ENCODE peak calls at places on chromosome 6, in ten cellular contexts. R is cardiac muscle cell; D is GM12878; N is A172; G is K562; Y is activated CD4-positive, CD25-positive, alpha-beta regulatory T cell treated with anti-CD3 and anti-CD28 coated beads, Interleukin-2, amount 50 U/mL, for 72 hours; J is H7; U is activated CD8-positive, alpha-beta memory T cell treated with anti-CD3 and anti-CD28 coated beads for 4 hours; K is amygdala; C is small intestine. Q is an unnamed sample.

GRCh38 chr6:160085713-160086505 is 35.7 kb upstream of the SLC22A1 start:
- DNase-seq in R (no peak), D (no peak), N (no peak), G (no peak), Y (no peak), J (no peak), U (no peak), K (no peak), C (no peak), Q (no peak)

GRCh38 chr6:83221886-83222479 is 28.8 kb downstream of the RWDD2A start:
- DNase-seq in R (peak; percentile 67), D (no peak), N (peak; percentile 48), G (peak; percentile 48), Y (no peak), J (no peak), U (no peak), K (no peak), C (peak; percentile 36), Q (no peak)

GRCh38 chr6:22113046-22113766 is 183.6 kb downstream of the PRL start:
- DNase-seq in R (peak; percentile 98), D (no peak), N (peak; percentile 78), G (no peak), Y (no peak), J (no peak), U (no peak), K (no peak), C (no peak), Q (no peak)

GRCh38 chr6:92647630-92648029 is 771.7 kb downstream of the EPHA7 start:
- DNase-seq in R (peak; percentile 0), D (no peak), N (peak; percentile 18), G (no peak), Y (no peak), J (no peak), U (no peak), K (no peak), C (peak; percentile 7), Q (no peak)

GRCh38 chr6:157269261-157269794 is 54.0 kb downstream of the TMEM242 start:
- DNase-seq in R (peak; percentile 95), D (no peak), N (no peak), G (no peak), Y (no peak), J (no peak), U (no peak), K (no peak), C (no peak), Q (no peak)

GRCh38 chr6:84645563-84646266 is 118.7 kb downstream of the TBX18 start:
- DNase-seq in R (peak; percentile 44), D (no peak), N (peak; percentile 39), G (no peak), Y (no peak), J (no peak), U (no peak), K (no peak), C (no peak), Q (no peak)

GRCh38 chr6:15330174-15330934 is 84.5 kb downstream of the JARID2 start:
- DNase-seq in R (no peak), D (no peak), N (no peak), G (no peak), Y (no peak), J (no peak), U (no peak), K (no peak), C (no peak), Q (no peak)

GRCh38 chr6:125781307-125781868 is 9.4 kb upstream of the NCOA7 start:
- DNase-seq in R (peak; percentile 30), D (no peak), N (no peak), G (peak; percentile 44), Y (no peak), J (no peak), U (no peak), K (no peak), C (no peak), Q (no peak)

GRCh38 chr6:148538251-148539190 is 195.9 kb downstream of the SASH1 start:
- DNase-seq in R (peak; percentile 47), D (no peak), N (peak; percentile 41), G (no peak), Y (no peak), J (no peak), U (no peak), K (no peak), C (no peak), Q (no peak)

GRCh38 chr6:81793811-81794210 is 41.3 kb upstream of the TENT5A start:
- DNase-seq in R (peak; percentile 52), D (no peak), N (no peak), G (no peak), Y (no peak), J (no peak), U (no peak), K (no peak), C (no peak), Q (no peak)

GRCh38 chr6:90025418-90026089 is 131.3 kb downstream of the GJA10 start:
- DNase-seq in R (peak; percentile 77), D (no peak), N (peak; percentile 78), G (peak; percentile 16), Y (no peak), J (no peak), U (no peak), K (no peak), C (no peak), Q (no peak)

GRCh38 chr6:116100419-116101297 is at the start of gene NT5DC1:
- DNase-seq in R (peak; percentile 81), D (peak; percentile 60), N (peak; percentile 60), G (peak; percentile 91), Y (peak; percentile 91), J (peak; percentile 95), U (peak; percentile 68), K (peak; percentile 64), C (peak; percentile 92), Q (peak; percentile 87)

GRCh38 chr6:55320691-55321086 is 6.6 kb upstream of the GFRAL start:
- DNase-seq in R (no peak), D (no peak), N (no peak), G (no peak), Y (no peak), J (no peak), U (no peak), K (no peak), C (no peak), Q (no peak)

GRCh38 chr6:161003336-161003735 is 11.8 kb downstream of the MAP3K4 start:
- DNase-seq in R (no peak), D (no peak), N (no peak), G (no peak), Y (no peak), J (no peak), U (no peak), K (no peak), C (no peak), Q (no peak)

GRCh38 chr6:147266821-147267220 is 62.6 kb downstream of the STXBP5 start:
- DNase-seq in R (no peak), D (no peak), N (no peak), G (no peak), Y (no peak), J (no peak), U (no peak), K (no peak), C (no peak), Q (no peak)

GRCh38 chr6:27684264-27685211 is 211.6 kb upstream of the ZNF184 start:
- DNase-seq in R (peak; percentile 84), D (peak; percentile 75), N (peak; percentile 95), G (peak; percentile 92), Y (peak; percentile 47), J (peak; percentile 79), U (no peak), K (no peak), C (peak; percentile 42), Q (peak; percentile 85)

GRCh38 chr6:101393291-101394251 is at the start of gene GRIK2:
- DNase-seq in R (peak; percentile 36), D (no peak), N (no peak), G (peak; percentile 28), Y (no peak), J (peak; percentile 79), U (no peak), K (no peak), C (peak; percentile 3), Q (peak; percentile 75)

GRCh38 chr6:105898286-105898685 is 187.8 kb upstream of the PRDM1 start:
- DNase-seq in R (no peak), D (no peak), N (peak; percentile 79), G (no peak), Y (no peak), J (no peak), U (no peak), K (no peak), C (no peak), Q (no peak)

GRCh38 chr6:168968228-168968627 is 285.4 kb downstream of the THBS2 start:
- DNase-seq in R (peak; percentile 86), D (no peak), N (peak; percentile 39), G (peak; percentile 17), Y (no peak), J (no peak), U (no peak), K (no peak), C (peak; percentile 86), Q (no peak)

GRCh38 chr6:168892031-168892430 is 361.6 kb downstream of the THBS2 start:
- DNase-seq in R (no peak), D (no peak), N (no peak), G (no peak), Y (no peak), J (peak; percentile 47), U (no peak), K (no peak), C (peak; percentile 64), Q (no peak)

GRCh38 chr6:11971154-11971553 is 41.0 kb upstream of the HIVEP1 start:
- DNase-seq in R (peak; percentile 90), D (no peak), N (peak; percentile 67), G (no peak), Y (no peak), J (no peak), U (no peak), K (no peak), C (no peak), Q (no peak)

GRCh38 chr6:81093046-81093445 is 659.4 kb downstream of the TENT5A start:
- DNase-seq in R (peak; percentile 43), D (no peak), N (no peak), G (no peak), Y (no peak), J (no peak), U (no peak), K (no peak), C (no peak), Q (no peak)

GRCh38 chr6:125073071-125073470 is 80.5 kb upstream of the TPD52L1 start:
- DNase-seq in R (no peak), D (no peak), N (no peak), G (no peak), Y (no peak), J (no peak), U (no peak), K (no peak), C (no peak), Q (no peak)

GRCh38 chr6:170462366-170463020 is 90.6 kb downstream of the PSMB1 start:
- DNase-seq in R (no peak), D (no peak), N (no peak), G (no peak), Y (no peak), J (no peak), U (no peak), K (no peak), C (no peak), Q (no peak)

GRCh38 chr6:897561-898207 is 204.7 kb upstream of the EXOC2 start:
- DNase-seq in R (no peak), D (no peak), N (no peak), G (no peak), Y (no peak), J (no peak), U (no peak), K (no peak), C (no peak), Q (no peak)

GRCh38 chr6:37171141-37171969 is 1.4 kb downstream of the PIM1 start:
- DNase-seq in R (peak; percentile 43), D (no peak), N (no peak), G (peak; percentile 73), Y (peak; percentile 61), J (peak; percentile 48), U (no peak), K (peak; percentile 21), C (peak; percentile 50), Q (peak; percentile 35)